ENCODE peak calls at places on chromosomes 6 and 20, in ten cellular contexts. W is psoas muscle, K is body of pancreas, E is right lobe of liver, L is bronchial epithelial cell, I is cardiac muscle cell, O is HCT116, F is esophagus squamous epithelium, G is spleen, Z is lower lobe of right lung. S is an unnamed sample. For H3K36me3, the result is how much of the 10 kb centered on the place peaks cover.

GRCh38 chr6:144344651-144345050 is 59.5 kb downstream of the UTRN start:
- DNase-seq in G (no peak), L (no peak), Z (no peak), E (no peak), I (no peak), K (no peak), W (no peak), O (no peak), F (no peak), S (no peak)

GRCh38 chr6:113344969-113345368 is 512.2 kb upstream of the MARCKS start:
- DNase-seq in Z (no peak), F (no peak), O (no peak), E (no peak), W (no peak), L (no peak), K (no peak), I (no peak), G (no peak), S (no peak)

GRCh38 chr20:21808863-21809664 is 103.6 kb downstream of the PAX1 start:
- DNase-seq in E (peak), I (peak), F (no peak), O (no peak), G (peak), Z (peak), K (peak), W (peak), L (no peak), S (no peak)

GRCh38 chr6:32432050-32432450 is 7.6 kb upstream of the HLA-DRA start:
- DNase-seq in Z (no peak), O (peak), E (no peak), I (peak), F (no peak), G (no peak), K (no peak), W (no peak), L (peak), S (no peak)

GRCh38 chr20:34538671-34539123 is 19.8 kb upstream of the MAP1LC3A start:
- DNase-seq in K (peak), G (peak), W (peak), F (no peak), O (no peak), Z (peak), E (peak), I (peak), L (peak), S (peak)

GRCh38 chr6:3233321-3233720 is 5.9 kb upstream of the TUBB2B start:
- DNase-seq in F (no peak), O (no peak), W (no peak), G (no peak), Z (no peak), L (no peak), I (no peak), E (no peak), K (no peak), S (no peak)

GRCh38 chr6:98841589-98842488 is 7.5 kb downstream of the POU3F2 start:
- DNase-seq in W (no peak), I (no peak), Z (no peak), F (no peak), K (no peak), L (no peak), O (no peak), E (no peak), G (no peak), S (no peak)

GRCh38 chr20:22003680-22004079 is 298.2 kb downstream of the PAX1 start:
- DNase-seq in O (no peak), I (no peak), G (no peak), F (no peak), E (no peak), Z (no peak), L (no peak), K (no peak), W (no peak), S (no peak)

GRCh38 chr6:26336355-26337198 is 28.4 kb upstream of the BTN3A2 start:
- DNase-seq in I (no peak), E (no peak), K (no peak), F (no peak), W (no peak), G (no peak), L (peak), Z (no peak), O (no peak), S (no peak)

GRCh38 chr20:22312744-22313346 is 271.5 kb downstream of the FOXA2 start:
- DNase-seq in F (no peak), Z (no peak), I (peak), W (no peak), G (no peak), O (peak), K (peak), L (peak), E (no peak), S (no peak)

GRCh38 chr20:60424267-60424904 is 466.2 kb downstream of the CDH26 start:
- DNase-seq in O (no peak), F (no peak), K (no peak), I (no peak), G (no peak), L (no peak), Z (no peak), E (no peak), W (no peak), S (peak)

GRCh38 chr6:138593100-138593877 is 94.0 kb upstream of the NHSL1 start:
- DNase-seq in K (peak), Z (no peak), L (peak), E (peak), O (peak), G (no peak), I (no peak), F (peak), W (peak), S (no peak)

GRCh38 chr20:41172296-41173140 is 35.2 kb downstream of the PLCG1 start:
- DNase-seq in E (no peak), Z (no peak), W (no peak), L (no peak), K (no peak), F (no peak), I (no peak), G (peak), O (no peak), S (peak)
- H3K36me3 ChIP-seq in E (under half), Z (half or more), W (half or more), L (under half), K (under half), F (under half), I (half or more), G (half or more), O (under half), S (half or more)

GRCh38 chr6:160067564-160067963 is 54.1 kb upstream of the SLC22A1 start:
- DNase-seq in O (no peak), I (no peak), E (peak), G (no peak), F (no peak), K (no peak), W (no peak), L (no peak), Z (no peak), S (no peak)

GRCh38 chr6:160060920-160061447 is 60.6 kb upstream of the SLC22A1 start:
- DNase-seq in G (no peak), E (no peak), O (no peak), Z (no peak), W (no peak), I (no peak), F (no peak), K (no peak), L (no peak), S (no peak)

GRCh38 chr6:160060221-160060620 is 61.4 kb upstream of the SLC22A1 start:
- DNase-seq in E (no peak), L (no peak), Z (no peak), G (no peak), K (no peak), O (no peak), W (no peak), F (no peak), I (no peak), S (no peak)

GRCh38 chr6:160065200-160065599 is 56.4 kb upstream of the SLC22A1 start:
- DNase-seq in L (peak), W (no peak), G (no peak), I (no peak), O (no peak), K (peak), F (no peak), Z (no peak), E (peak), S (no peak)

DNA sequence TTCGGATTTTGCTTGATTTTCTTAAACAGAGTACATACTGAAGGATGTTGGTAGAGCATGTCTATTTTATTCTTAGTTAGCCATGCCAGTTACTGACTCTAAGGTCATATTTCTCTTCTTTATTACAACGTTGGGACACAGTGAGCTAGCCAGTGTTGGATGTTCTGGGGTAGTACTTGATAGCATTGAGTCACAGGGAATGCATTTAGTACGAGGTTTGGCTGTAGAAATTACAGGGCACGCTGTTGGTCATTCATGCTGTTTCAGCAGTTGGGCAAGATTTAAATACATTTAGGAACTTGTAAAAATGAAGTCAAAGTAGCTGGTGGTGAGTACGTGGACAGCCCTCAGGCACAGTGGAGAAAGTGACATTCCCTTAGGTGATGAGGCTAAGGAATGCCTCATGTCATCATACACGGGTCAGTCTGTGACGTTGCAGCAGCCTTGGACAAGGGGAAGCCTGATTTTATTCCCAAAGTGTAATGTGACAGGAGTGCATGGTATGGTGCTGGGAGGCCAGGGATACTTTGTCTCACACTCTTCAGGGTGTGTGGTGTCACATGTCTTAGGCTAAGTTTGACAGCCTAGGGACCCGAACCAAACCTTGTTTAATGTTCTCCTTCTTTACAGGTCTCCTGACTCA is 57.7 kb upstream of the SLC22A1 start:
- DNase-seq in I (no peak), L (no peak), F (no peak), K (no peak), G (no peak), Z (no peak), E (no peak), W (peak), O (no peak), S (no peak)
- H3K36me3 ChIP-seq in I (half or more), L (under half), F (under half), K (half or more), G (half or more), Z (half or more), E (under half), W (half or more), O (under half), S (half or more)

DNA sequence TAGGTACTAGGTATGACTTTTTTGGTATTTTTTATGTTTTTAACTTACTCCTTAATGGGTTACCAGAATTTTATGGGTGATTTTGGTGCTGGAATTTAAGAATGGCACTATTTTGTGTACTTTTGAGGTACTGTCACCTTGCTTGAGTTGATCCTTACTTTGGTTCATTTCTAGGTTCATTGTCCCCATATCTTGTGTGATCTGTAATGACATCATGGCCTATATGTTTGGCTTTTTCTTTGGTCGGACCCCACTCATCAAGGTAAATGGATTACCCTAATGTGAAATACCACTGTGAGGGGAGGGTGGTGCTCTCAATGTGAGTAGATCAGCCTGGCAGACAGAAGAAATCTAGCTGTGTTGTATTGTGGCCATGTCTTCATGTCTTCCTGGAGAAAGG is 57.9 kb downstream of the CDS2 start:
- DNase-seq in W (no peak), G (no peak), Z (no peak), F (no peak), L (no peak), E (no peak), O (no peak), K (no peak), I (no peak), S (no peak)
- H3K36me3 ChIP-seq in W (half or more), G (half or more), Z (half or more), F (under half), L (under half), E (under half), O (under half), K (under half), I (under half), S (half or more)

DNA sequence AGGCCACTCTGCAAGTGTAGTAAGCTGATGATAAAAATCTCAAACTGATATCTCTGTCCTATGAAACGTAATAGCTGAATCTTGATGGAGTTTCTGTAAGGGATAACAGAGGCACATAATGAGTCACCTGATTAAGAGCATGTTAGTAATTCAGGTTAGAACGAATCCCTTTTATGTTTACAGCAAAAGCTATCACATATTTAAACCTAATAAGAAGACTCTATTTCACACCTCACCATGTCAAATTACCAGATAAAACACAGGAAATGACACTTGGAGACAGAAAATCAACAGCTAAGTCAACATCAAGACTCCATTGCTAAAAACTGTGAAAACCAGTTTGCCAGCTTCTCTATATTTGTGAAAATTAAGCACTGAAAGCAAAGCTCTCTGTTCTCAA is 11.8 kb downstream of the CST7 start:
- DNase-seq in I (no peak), L (peak), Z (no peak), O (no peak), W (no peak), E (no peak), K (no peak), F (no peak), G (no peak), S (no peak)
- H3K36me3 ChIP-seq in I (under half), L (under half), Z (half or more), O (under half), W (half or more), E (half or more), K (under half), F (under half), G (half or more), S (under half)

GRCh38 chr6:158069800-158070195 is 88.1 kb downstream of the SYNJ2 start:
- DNase-seq in Z (no peak), K (no peak), I (no peak), G (no peak), E (no peak), W (no peak), L (peak), F (no peak), O (no peak), S (no peak)

GRCh38 chr6:158068893-158069799 is 87.5 kb downstream of the SYNJ2 start:
- DNase-seq in F (no peak), I (no peak), E (no peak), Z (peak), L (peak), O (no peak), K (peak), W (no peak), G (no peak), S (peak)

GRCh38 chr6:158068156-158068892 is 86.7 kb downstream of the SYNJ2 start:
- DNase-seq in F (no peak), L (no peak), E (no peak), O (no peak), K (no peak), I (no peak), Z (no peak), G (no peak), W (no peak), S (no peak)

GRCh38 chr6:158066161-158066781 is 84.6 kb downstream of the SYNJ2 start:
- DNase-seq in E (no peak), I (no peak), K (no peak), Z (no peak), G (no peak), W (no peak), O (no peak), L (no peak), F (no peak), S (no peak)

GRCh38 chr6:158067436-158068015 is 85.9 kb downstream of the SYNJ2 start:
- DNase-seq in E (no peak), O (no peak), G (no peak), F (no peak), Z (no peak), K (no peak), W (no peak), I (no peak), L (peak), S (no peak)
- H3K36me3 ChIP-seq in E (under half), O (under half), G (under half), F (under half), Z (under half), K (under half), W (half or more), I (under half), L (under half), S (under half)

DNA sequence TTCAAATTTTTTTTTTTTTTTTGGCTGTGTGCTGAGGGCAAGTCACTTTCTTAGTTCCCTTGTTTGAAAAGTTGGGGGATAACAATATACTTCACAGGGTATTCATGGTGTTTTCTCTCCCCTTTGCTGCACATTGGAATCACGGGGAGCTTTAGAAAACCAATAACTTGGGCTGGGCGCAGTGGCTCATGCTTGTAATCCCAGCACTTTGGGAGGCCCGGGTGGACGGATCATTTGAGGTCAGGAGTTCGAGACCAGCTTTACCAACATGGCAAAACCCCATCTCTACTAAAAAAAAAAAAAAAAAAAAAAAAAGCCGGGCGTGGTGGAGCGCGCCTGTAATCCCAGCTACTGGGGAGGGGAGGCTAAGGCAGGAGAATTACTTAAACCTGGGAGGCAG is 15.9 kb downstream of the SRSF3 start:
- DNase-seq in O (no peak), G (peak), K (no peak), F (no peak), I (no peak), Z (peak), E (peak), W (no peak), L (no peak), S (no peak)
- H3K36me3 ChIP-seq in O (under half), G (half or more), K (under half), F (under half), I (under half), Z (half or more), E (under half), W (half or more), L (under half), S (half or more)

GRCh38 chr6:16419636-16420331 is 181.4 kb downstream of the GMPR start:
- DNase-seq in G (no peak), L (no peak), I (no peak), Z (no peak), F (no peak), W (no peak), K (no peak), E (no peak), O (no peak), S (no peak)
- H3K36me3 ChIP-seq in G (under half), L (under half), I (under half), Z (under half), F (under half), W (under half), K (under half), E (under half), O (under half), S (under half)

DNA sequence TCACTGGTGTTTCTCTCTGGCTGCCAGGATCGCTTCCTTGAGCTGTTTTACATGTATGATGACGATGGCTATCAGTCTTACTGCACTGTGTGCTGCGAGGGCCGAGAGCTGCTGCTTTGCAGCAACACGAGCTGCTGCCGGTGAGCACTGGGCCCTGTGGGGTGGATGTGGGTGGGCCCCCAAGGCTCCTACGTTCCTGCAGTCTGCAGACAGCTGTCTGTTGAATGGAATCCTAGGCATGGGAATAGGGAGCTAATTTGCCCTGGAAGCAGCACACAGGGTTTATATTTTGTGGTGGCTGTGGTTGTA is 22.6 kb upstream of the MAPRE1 start:
- DNase-seq in K (no peak), L (no peak), E (no peak), G (no peak), F (no peak), I (no peak), W (no peak), O (no peak), Z (no peak), S (no peak)
- H3K36me3 ChIP-seq in K (under half), L (under half), E (under half), G (under half), F (under half), I (under half), W (under half), O (half or more), Z (under half), S (under half)